ENCODE peak calls at places on chromosomes 16 and 17, in four cellular contexts. J, I, S and K are unnamed samples.
A peak's percentile ranks its signal among the peaks of the same experiment; 100 is the strongest.

GRCh38 chr17:42609182-42609813 is at the start of the genes RETREG3 and TUBG1:
- DNase-seq in J (peak; percentile 95), I (peak; percentile 99), S (peak; percentile 98), K (peak; percentile 98)

GRCh38 chr17:34579979-34580684 is 750 bp downstream of the TMEM132E start:
- DNase-seq in J (peak; percentile 37), I (no peak), S (no peak), K (no peak)

GRCh38 chr17:512926-513325 is 160.3 kb upstream of the RPH3AL start:
- DNase-seq in J (no peak), I (no peak), S (no peak), K (no peak)

GRCh38 chr16:23062524-23062923 is 86.7 kb downstream of the USP31 start:
- DNase-seq in J (no peak), I (no peak), S (no peak), K (no peak)

GRCh38 chr17:32356750-32357149 is 6.8 kb downstream of the ZNF207 start:
- DNase-seq in J (no peak), I (no peak), S (no peak), K (no peak)

GRCh38 chr17:77476920-77477805 is 336.4 kb downstream of the SEC14L1 start:
- DNase-seq in J (no peak), I (no peak), S (no peak), K (no peak)

GRCh38 chr16:84500531-84500930 is 3.9 kb downstream of the MEAK7 start:
- DNase-seq in J (no peak), I (no peak), S (no peak), K (no peak)

GRCh38 chr16:19223235-19223847 is 55.3 kb downstream of the SYT17 start:
- DNase-seq in J (no peak), I (peak; percentile 61), S (no peak), K (peak; percentile 34)

GRCh38 chr16:83606486-83607030 is 201.2 kb upstream of the HSBP1 start:
- DNase-seq in J (no peak), I (no peak), S (no peak), K (no peak)

GRCh38 chr17:12983986-12984932 is 33.6 kb downstream of the ELAC2 start:
- DNase-seq in J (no peak), I (no peak), S (no peak), K (no peak)

GRCh38 chr17:28895794-28896447 is 1.6 kb downstream of the FLOT2 start:
- DNase-seq in J (no peak), I (no peak), S (no peak), K (no peak)

GRCh38 chr16:31508706-31509523 is 724 bp upstream of the RUSF1 start:
- DNase-seq in J (no peak), I (no peak), S (no peak), K (no peak)

GRCh38 chr17:3888343-3889171 is 4.3 kb downstream of the CAMKK1 start:
- DNase-seq in J (no peak), I (peak; percentile 82), S (no peak), K (no peak)

GRCh38 chr17:57242148-57242547 is 14.2 kb upstream of the MSI2 start:
- DNase-seq in J (no peak), I (no peak), S (no peak), K (no peak)

GRCh38 chr17:43780135-43780534 is at the start of gene CFAP97D1:
- DNase-seq in J (no peak), I (no peak), S (no peak), K (no peak)

GRCh38 chr17:65177901-65178300 is 40.7 kb downstream of the RGS9 start:
- DNase-seq in J (no peak), I (no peak), S (no peak), K (no peak)

GRCh38 chr16:11949527-11949926 is 7.7 kb upstream of the NPIPB2 start:
- DNase-seq in J (peak; percentile 53), I (peak; percentile 44), S (no peak), K (peak; percentile 39)

GRCh38 chr16:27723711-27724490 is 174.0 kb downstream of the KATNIP start:
- DNase-seq in J (no peak), I (no peak), S (no peak), K (no peak)
- TF ChIP-seq SPI1 in J (no peak), I (no peak), S (no peak), K (no peak)

DNA sequence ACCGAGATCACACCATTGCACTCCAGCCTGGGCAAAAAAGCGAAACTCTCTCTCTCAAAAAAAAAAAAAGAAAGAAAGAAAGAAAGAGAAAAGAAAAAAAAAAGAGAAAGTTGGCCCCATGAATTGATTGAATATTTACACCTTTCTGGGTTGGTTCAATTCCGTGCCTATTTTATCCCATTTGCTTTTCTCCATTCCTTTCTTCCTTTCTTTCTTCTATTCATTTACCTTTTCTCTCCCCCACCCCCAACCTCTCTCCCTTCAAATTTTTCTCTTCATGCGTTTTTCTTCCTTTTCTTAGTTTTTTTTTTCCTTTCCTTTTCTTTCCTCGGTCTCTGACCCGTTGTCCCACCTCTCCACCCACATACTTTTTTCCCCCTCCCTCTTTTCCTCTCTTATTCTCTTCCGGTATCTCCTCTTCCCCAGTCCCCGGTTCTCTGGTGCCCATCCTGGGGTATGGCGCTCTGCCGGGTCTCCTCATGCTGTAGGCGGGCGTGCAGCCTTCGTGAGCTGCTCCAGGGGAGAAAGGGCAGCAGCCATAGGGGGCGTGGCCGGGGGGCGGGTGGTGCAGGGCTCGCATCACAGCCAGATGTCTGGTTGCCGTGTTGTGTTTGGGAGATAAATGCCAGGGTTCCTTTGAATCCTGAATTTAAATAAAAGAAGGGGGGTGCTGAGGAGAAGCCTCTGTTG is 5.3 kb upstream of the COL1A1 start:
- DNase-seq in J (no peak), I (peak; percentile 57), S (no peak), K (no peak)
- TF ChIP-seq SPI1 in J (no peak), I (no peak), S (no peak), K (no peak)

GRCh38 chr17:45143767-45144198 is 4.5 kb upstream of the HEXIM1 start:
- DNase-seq in J (no peak), I (peak; percentile 51), S (no peak), K (no peak)
- TF ChIP-seq SPI1 in J (no peak), I (no peak), S (no peak), K (no peak)

GRCh38 chr16:90018297-90019200 is 707 bp downstream of the DBNDD1 start:
- DNase-seq in J (no peak), I (peak; percentile 51), S (no peak), K (no peak)

GRCh38 chr16:90020260-90020837 is 1.1 kb upstream of the DBNDD1 start:
- DNase-seq in J (no peak), I (no peak), S (no peak), K (no peak)

GRCh38 chr16:90019543-90020259 is 445 bp upstream of the DBNDD1 start:
- DNase-seq in J (peak; percentile 63), I (peak; percentile 95), S (no peak), K (no peak)

GRCh38 chr16:90020838-90021382 is 1.7 kb upstream of the DBNDD1 start:
- DNase-seq in J (no peak), I (no peak), S (no peak), K (no peak)

DNA sequence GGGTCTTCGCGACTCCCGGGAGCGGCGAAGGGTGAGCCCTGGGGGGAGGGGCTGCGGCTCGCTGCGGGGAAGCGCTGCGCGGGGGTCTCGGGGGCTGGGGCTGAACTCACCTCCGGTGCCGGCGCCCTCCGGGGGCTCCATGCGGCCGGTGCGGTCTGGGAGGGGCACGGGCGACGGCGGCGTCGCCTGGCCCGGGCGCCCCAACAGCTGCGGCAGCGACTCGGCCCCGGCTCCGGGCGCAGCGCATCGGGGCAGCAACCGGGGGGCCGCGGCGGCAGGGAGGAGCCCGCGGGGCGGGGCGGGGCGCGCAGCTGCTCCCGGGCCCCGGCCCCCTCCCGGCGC is at the start of gene DBNDD1:
- DNase-seq in J (no peak), I (no peak), S (no peak), K (no peak)
- TF ChIP-seq SPI1 in J (no peak), I (no peak), S (no peak), K (no peak)

DNA sequence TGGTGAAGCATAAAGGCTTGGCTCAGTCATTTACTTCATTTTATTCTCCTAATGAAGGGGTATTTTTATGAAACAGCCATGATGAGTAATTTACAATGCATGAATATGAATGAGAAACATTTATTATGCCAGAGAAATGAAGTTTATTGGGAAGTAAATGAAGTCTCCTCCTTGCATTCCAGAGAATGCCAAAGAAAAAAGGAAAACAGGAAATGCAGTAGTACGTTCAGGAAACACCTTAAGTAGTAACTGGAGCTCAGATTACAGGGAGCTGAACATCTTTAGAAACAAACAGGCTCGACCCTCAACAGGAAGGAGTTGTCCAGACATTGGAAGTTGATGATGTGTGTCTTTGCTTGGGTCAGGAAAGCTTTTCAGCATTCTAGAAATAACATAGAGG is 4.6 kb downstream of the KRT34 start:
- DNase-seq in J (no peak), I (no peak), S (no peak), K (no peak)
- TF ChIP-seq SPI1 in J (no peak), I (no peak), S (no peak), K (no peak)

GRCh38 chr16:89133457-89134127 is 38.0 kb upstream of the CDH15 start:
- DNase-seq in J (no peak), I (no peak), S (no peak), K (no peak)

GRCh38 chr16:89134269-89134668 is 37.3 kb upstream of the CDH15 start:
- DNase-seq in J (no peak), I (no peak), S (no peak), K (no peak)

GRCh38 chr16:89137666-89138512 is 33.7 kb upstream of the CDH15 start:
- DNase-seq in J (no peak), I (no peak), S (no peak), K (no peak)

GRCh38 chr16:89136931-89137330 is 34.6 kb upstream of the CDH15 start:
- DNase-seq in J (no peak), I (no peak), S (no peak), K (no peak)

GRCh38 chr16:89135166-89135565 is 36.4 kb upstream of the CDH15 start:
- DNase-seq in J (no peak), I (no peak), S (no peak), K (no peak)
- TF ChIP-seq SPI1 in J (no peak), I (no peak), S (no peak), K (no peak)

GRCh38 chr16:56190903-56191806 is at the start of gene GNAO1:
- DNase-seq in J (peak; percentile 53), I (peak; percentile 92), S (no peak), K (peak; percentile 24)
- TF ChIP-seq SPI1 in J (no peak), I (no peak), S (no peak), K (no peak)

GRCh38 chr17:82837586-82838320 is 2.1 kb downstream of the ZNF750 start:
- DNase-seq in J (no peak), I (no peak), S (no peak), K (no peak)
- TF ChIP-seq SPI1 in J (no peak), I (no peak), S (no peak), K (no peak)

DNA sequence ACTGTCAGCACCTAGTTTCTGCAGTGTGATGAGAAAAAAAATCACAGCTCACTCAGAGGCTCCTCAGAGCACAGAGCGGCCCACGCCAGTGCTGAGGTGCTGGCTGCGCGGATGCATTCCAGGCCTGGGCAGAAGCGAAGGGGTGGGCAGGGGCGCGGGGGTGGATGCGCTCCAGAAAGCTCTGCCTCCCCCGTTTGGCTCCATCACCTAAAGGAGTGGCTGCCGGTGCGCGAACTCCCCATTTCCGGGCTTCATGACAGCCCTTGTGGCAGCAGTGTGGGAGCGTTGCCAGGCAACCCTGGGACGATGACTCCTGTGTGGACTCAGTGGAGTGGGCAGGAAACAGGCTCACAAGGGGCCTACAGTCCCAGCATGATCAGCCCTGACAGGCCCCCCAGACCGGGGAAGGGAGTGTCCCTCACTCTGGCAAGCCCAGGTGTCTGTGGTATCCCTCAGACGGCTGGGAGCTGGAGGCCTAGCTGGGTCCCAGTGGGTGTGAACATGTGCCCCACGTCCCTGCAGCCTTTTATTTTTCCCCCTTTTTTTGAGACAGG is 32.8 kb upstream of the NUDT16L1 start:
- DNase-seq in J (no peak), I (no peak), S (no peak), K (no peak)
- TF ChIP-seq SPI1 in J (no peak), I (no peak), S (no peak), K (no peak)